ENCODE peak calls at places on chromosomes 16 and 17, in seven cellular contexts. N is heart right ventricle, Q is neuronal stem cell, M is heart left ventricle, A is IMR-90, O is ascending aorta, J is adipocyte. B is an unnamed sample.

GRCh38 chr16:30628628-30629342 is 18.6 kb upstream of the ZNF689 start:
- DNase-seq in N (peak), Q (peak), M (peak), A (peak), O (no peak), J (peak), B (peak)

GRCh38 chr16:48963901-48964615 is 317.6 kb downstream of the CBLN1 start:
- DNase-seq in N (no peak), Q (no peak), M (no peak), A (peak), O (no peak), J (peak), B (peak)

GRCh38 chr17:49638818-49639217 is 39.1 kb downstream of the SPOP start:
- DNase-seq in N (peak), Q (no peak), M (no peak), A (no peak), O (no peak), J (no peak), B (no peak)

GRCh38 chr17:42246515-42246914 is 29.7 kb downstream of the STAT5B start:
- DNase-seq in N (no peak), Q (no peak), M (no peak), A (peak), O (no peak), J (no peak), B (no peak)

GRCh38 chr17:17393976-17394375 is 82.8 kb upstream of the MED9 start:
- DNase-seq in N (no peak), Q (no peak), M (peak), A (no peak), O (no peak), J (no peak), B (no peak)

GRCh38 chr16:12238598-12238997 is 262.1 kb downstream of the SNX29 start:
- DNase-seq in N (no peak), Q (no peak), M (no peak), A (no peak), O (no peak), J (no peak), B (no peak)

GRCh38 chr17:28712037-28712704 is 483 bp upstream of the PROCA1 start:
- DNase-seq in N (peak), Q (no peak), M (peak), A (no peak), O (peak), J (no peak), B (no peak)

GRCh38 chr17:61806081-61806828 is 57.1 kb downstream of the BRIP1 start:
- DNase-seq in N (no peak), Q (no peak), M (no peak), A (no peak), O (no peak), J (no peak), B (no peak)

GRCh38 chr17:50308666-50309065 is 34.4 kb downstream of the TMEM92 start:
- DNase-seq in N (no peak), Q (no peak), M (no peak), A (peak), O (no peak), J (no peak), B (no peak)

GRCh38 chr17:38454528-38454927 is 26.3 kb downstream of the ARHGAP23 start:
- DNase-seq in N (peak), Q (no peak), M (peak), A (peak), O (peak), J (peak), B (peak)

GRCh38 chr16:71645450-71645849 is 19.5 kb downstream of the MARVELD3 start:
- DNase-seq in N (no peak), Q (no peak), M (no peak), A (peak), O (no peak), J (no peak), B (peak)

GRCh38 chr17:63834431-63835166 is 7.1 kb upstream of the FTSJ3 start:
- DNase-seq in N (no peak), Q (peak), M (no peak), A (peak), O (no peak), J (peak), B (peak)

GRCh38 chr16:30769379-30770089 is 7.4 kb downstream of the RNF40 start:
- DNase-seq in N (no peak), Q (no peak), M (no peak), A (no peak), O (no peak), J (no peak), B (no peak)

GRCh38 chr16:65062736-65063583 is 58.9 kb downstream of the CDH11 start:
- DNase-seq in N (no peak), Q (no peak), M (no peak), A (peak), O (no peak), J (no peak), B (peak)

GRCh38 chr16:11794991-11795886 is 1.8 kb downstream of the ZC3H7A start:
- DNase-seq in N (no peak), Q (no peak), M (peak), A (no peak), O (no peak), J (peak), B (peak)

GRCh38 chr16:69481901-69482341 is 57.5 kb downstream of the CYB5B start:
- DNase-seq in N (peak), Q (no peak), M (peak), A (peak), O (peak), J (no peak), B (peak)

GRCh38 chr16:78122774-78123315 is 23.4 kb downstream of the WWOX start:
- DNase-seq in N (no peak), Q (peak), M (no peak), A (peak), O (no peak), J (peak), B (peak)

GRCh38 chr16:10576390-10577304 is 3.8 kb downstream of the EMP2 start:
- DNase-seq in N (no peak), Q (no peak), M (no peak), A (peak), O (no peak), J (no peak), B (peak)

GRCh38 chr16:77443834-77444460 is 9.1 kb upstream of the ADAMTS18 start:
- DNase-seq in N (no peak), Q (no peak), M (no peak), A (no peak), O (no peak), J (no peak), B (no peak)

GRCh38 chr16:23944381-23944780 is 108.6 kb downstream of the PRKCB start:
- DNase-seq in N (no peak), Q (no peak), M (no peak), A (no peak), O (no peak), J (no peak), B (no peak)

GRCh38 chr17:81094224-81094743 is 59.3 kb downstream of the BAIAP2 start:
- DNase-seq in N (no peak), Q (no peak), M (no peak), A (no peak), O (no peak), J (no peak), B (no peak)

GRCh38 chr16:2148714-2149629 is 547 bp downstream of the RAB26 start:
- DNase-seq in N (no peak), Q (no peak), M (no peak), A (no peak), O (no peak), J (peak), B (no peak)

GRCh38 chr17:74117087-74117486 is 86.4 kb upstream of the RPL38 start:
- DNase-seq in N (no peak), Q (no peak), M (no peak), A (no peak), O (no peak), J (no peak), B (no peak)

GRCh38 chr17:82031303-82031884 is at the start of gene RAC3:
- DNase-seq in N (no peak), Q (peak), M (no peak), A (peak), O (no peak), J (peak), B (peak)

GRCh38 chr17:47995241-47995935 is 24.5 kb downstream of the CDK5RAP3 start:
- DNase-seq in N (no peak), Q (peak), M (no peak), A (no peak), O (no peak), J (no peak), B (no peak)

GRCh38 chr16:86576591-86577313 is 1.6 kb upstream of the FOXL1 start:
- DNase-seq in N (no peak), Q (no peak), M (no peak), A (no peak), O (no peak), J (no peak), B (peak)

GRCh38 chr17:4520881-4521600 is 22.4 kb downstream of the SPNS2 start:
- DNase-seq in N (no peak), Q (no peak), M (no peak), A (peak), O (no peak), J (peak), B (no peak)

GRCh38 chr17:43006639-43007551 is at the start of gene IFI35:
- DNase-seq in N (peak), Q (no peak), M (peak), A (peak), O (no peak), J (peak), B (peak)

GRCh38 chr17:31509095-31509804 is 117.8 kb downstream of the RAB11FIP4 start:
- DNase-seq in N (no peak), Q (no peak), M (no peak), A (no peak), O (no peak), J (no peak), B (peak)

GRCh38 chr17:1229354-1229890 is 40.8 kb upstream of the BHLHA9 start:
- DNase-seq in N (peak), Q (no peak), M (peak), A (no peak), O (peak), J (peak), B (no peak)
- H3K4me3 ChIP-seq in N (peak), Q (peak), M (peak), A (peak), O (peak), J (peak), B (peak)

DNA sequence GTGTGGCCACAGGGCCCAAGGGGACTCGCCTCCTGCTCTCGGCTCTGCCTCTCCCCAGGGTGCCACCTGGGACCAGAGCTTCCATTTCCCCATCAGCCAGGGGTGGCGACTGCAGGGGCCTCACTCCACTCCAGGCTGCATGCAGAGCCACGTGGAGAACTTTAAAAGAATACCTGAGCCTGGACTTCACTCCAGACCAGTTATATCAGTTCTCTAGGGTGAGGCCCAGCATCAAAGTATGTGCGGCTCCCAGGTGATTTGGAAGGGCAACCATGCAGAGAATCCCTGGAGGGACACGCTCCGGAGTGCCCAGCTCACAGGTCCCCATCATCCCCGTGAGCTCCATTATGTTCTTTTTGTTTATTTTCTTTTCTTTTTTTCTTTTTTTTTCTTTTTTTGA is 39.8 kb downstream of the KIAA0513 start:
- DNase-seq in N (no peak), Q (no peak), M (no peak), A (no peak), O (no peak), J (no peak), B (no peak)
- H3K4me3 ChIP-seq in N (no peak), Q (peak), M (no peak), A (no peak), O (no peak), J (no peak), B (no peak)

GRCh38 chr17:45409659-45410076 is 23.0 kb downstream of the ARHGAP27 start:
- DNase-seq in N (no peak), Q (no peak), M (no peak), A (no peak), O (no peak), J (no peak), B (no peak)
- H3K4me3 ChIP-seq in N (peak), Q (no peak), M (peak), A (no peak), O (peak), J (no peak), B (no peak)

GRCh38 chr17:68686108-68686988 is 85.2 kb upstream of the FAM20A start:
- DNase-seq in N (no peak), Q (no peak), M (no peak), A (no peak), O (no peak), J (no peak), B (no peak)
- H3K4me3 ChIP-seq in N (no peak), Q (no peak), M (no peak), A (no peak), O (no peak), J (no peak), B (no peak)

GRCh38 chr17:39659286-39660010 is 5.7 kb upstream of the TCAP start:
- DNase-seq in N (peak), Q (no peak), M (no peak), A (no peak), O (no peak), J (no peak), B (no peak)
- H3K4me3 ChIP-seq in N (no peak), Q (no peak), M (peak), A (no peak), O (no peak), J (no peak), B (no peak)

GRCh38 chr17:75764417-75764710 is 628 bp downstream of the GALK1 start:
- DNase-seq in N (peak), Q (no peak), M (no peak), A (no peak), O (no peak), J (no peak), B (no peak)

GRCh38 chr17:75764711-75765421 is at the start of gene GALK1:
- DNase-seq in N (peak), Q (peak), M (peak), A (peak), O (no peak), J (peak), B (peak)

GRCh38 chr17:75763269-75763607 is 1.8 kb downstream of the GALK1 start:
- DNase-seq in N (no peak), Q (no peak), M (peak), A (no peak), O (no peak), J (no peak), B (no peak)

GRCh38 chr17:75762513-75763268 is 2.3 kb downstream of the GALK1 start:
- DNase-seq in N (peak), Q (no peak), M (peak), A (no peak), O (no peak), J (no peak), B (no peak)

GRCh38 chr17:75763613-75764416 is 1.2 kb downstream of the GALK1 start:
- DNase-seq in N (no peak), Q (no peak), M (peak), A (no peak), O (no peak), J (no peak), B (no peak)
- H3K4me3 ChIP-seq in N (peak), Q (peak), M (peak), A (peak), O (peak), J (peak), B (peak)

GRCh38 chr16:87945351-87946042 is 5.7 kb upstream of the BANP start:
- DNase-seq in N (peak), Q (peak), M (peak), A (peak), O (no peak), J (peak), B (peak)
- H3K4me3 ChIP-seq in N (peak), Q (no peak), M (peak), A (peak), O (peak), J (peak), B (peak)

GRCh38 chr16:25052530-25052929 is 37.4 kb upstream of the ARHGAP17 start:
- DNase-seq in N (peak), Q (no peak), M (no peak), A (no peak), O (no peak), J (no peak), B (no peak)

GRCh38 chr16:25051446-25052160 is 36.4 kb upstream of the ARHGAP17 start:
- DNase-seq in N (no peak), Q (no peak), M (no peak), A (peak), O (no peak), J (peak), B (peak)

GRCh38 chr16:25048146-25048618 is 33.0 kb upstream of the ARHGAP17 start:
- DNase-seq in N (no peak), Q (no peak), M (no peak), A (no peak), O (no peak), J (no peak), B (no peak)

DNA sequence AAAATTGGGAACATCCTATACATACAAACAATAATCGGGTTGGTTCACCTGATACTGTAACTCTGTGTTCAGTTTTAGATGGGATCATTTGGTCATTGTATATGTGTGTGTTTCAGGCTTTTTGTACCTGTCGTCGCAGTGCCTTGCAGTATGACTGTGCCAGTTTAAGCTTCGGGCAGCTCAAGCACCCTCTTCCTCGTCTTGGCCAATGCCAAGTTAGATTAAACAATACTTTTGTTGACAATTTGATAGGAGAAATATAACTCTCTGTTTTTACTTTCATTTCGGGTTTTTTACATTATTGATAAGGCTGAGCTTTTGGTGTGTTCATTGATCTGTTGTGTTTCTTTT is 37.0 kb upstream of the ARHGAP17 start:
- DNase-seq in N (no peak), Q (no peak), M (no peak), A (no peak), O (no peak), J (no peak), B (no peak)
- H3K4me3 ChIP-seq in N (peak), Q (no peak), M (peak), A (no peak), O (peak), J (peak), B (no peak)

DNA sequence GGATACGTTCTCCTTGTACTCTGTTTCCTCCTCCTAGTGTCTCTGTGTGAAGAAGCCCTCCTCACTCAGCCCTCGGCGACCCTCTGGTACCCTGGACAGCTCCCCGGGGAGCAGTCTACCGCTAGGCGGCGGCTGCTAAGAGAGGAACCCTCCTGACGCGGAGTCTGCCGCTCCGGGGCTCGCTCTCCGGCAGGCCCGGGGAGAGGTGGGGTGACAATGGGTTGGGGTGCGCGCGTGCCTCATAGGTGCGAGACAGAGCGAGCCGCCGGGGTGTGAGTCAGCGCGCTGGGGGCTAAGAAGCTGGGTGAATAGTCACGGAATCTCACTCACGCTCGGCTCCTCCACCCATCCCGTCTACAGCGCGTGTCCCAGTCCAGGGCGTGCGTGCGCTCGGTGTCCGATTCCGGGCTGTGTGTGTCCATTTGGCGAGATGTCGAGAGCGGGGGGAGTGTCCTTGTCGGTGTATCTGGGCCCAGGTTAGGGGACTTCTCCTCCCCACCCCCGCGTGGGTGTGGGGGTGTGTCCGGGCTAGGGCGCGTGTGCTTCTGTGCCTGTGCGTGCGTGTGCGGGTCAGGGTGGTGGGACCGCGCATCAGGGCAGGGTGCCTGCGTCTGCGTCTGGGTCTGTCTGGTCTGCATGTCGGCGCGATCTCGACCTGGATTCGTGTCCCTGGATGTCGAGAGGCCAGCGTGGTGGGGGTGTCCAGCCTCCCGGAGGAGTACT is 578 bp upstream of the HS3ST2 start:
- DNase-seq in N (peak), Q (peak), M (peak), A (peak), O (no peak), J (peak), B (peak)
- H3K4me3 ChIP-seq in N (peak), Q (peak), M (peak), A (no peak), O (peak), J (peak), B (no peak)

GRCh38 chr16:57694556-57695377 is at the start of gene DRC7:
- DNase-seq in N (peak), Q (peak), M (no peak), A (peak), O (no peak), J (peak), B (peak)
- H3K4me3 ChIP-seq in N (peak), Q (no peak), M (no peak), A (no peak), O (no peak), J (no peak), B (no peak)